ENCODE peak calls at places on chromosomes 2 and 18, in six cellular contexts. U is pancreas, H is neural progenitor cell, L is heart left ventricle, X is body of pancreas, M is psoas muscle. E is an unnamed sample. For H3K4me1, the result is how much of the 10 kb centered on the place peaks cover.

GRCh38 chr2:120939595-120940318 is 204.1 kb downstream of the GLI2 start:
- DNase-seq in U (no peak), H (no peak), L (no peak), X (no peak), M (no peak), E (no peak)

GRCh38 chr2:12727085-12727484 is 10.3 kb downstream of the TRIB2 start:
- DNase-seq in U (no peak), H (no peak), L (no peak), X (no peak), M (no peak), E (no peak)

GRCh38 chr2:226478121-226478809 is 321.4 kb downstream of the IRS1 start:
- DNase-seq in U (peak), H (peak), L (peak), X (peak), M (peak), E (no peak)

GRCh38 chr2:179262077-179262660 is 2.5 kb downstream of the SESTD1 start:
- DNase-seq in U (no peak), H (no peak), L (no peak), X (no peak), M (no peak), E (no peak)

GRCh38 chr2:1639086-1639858 is 105.0 kb downstream of the PXDN start:
- DNase-seq in U (no peak), H (no peak), L (no peak), X (no peak), M (peak), E (no peak)

GRCh38 chr2:24842081-24843050 is 49.1 kb downstream of the CENPO start:
- DNase-seq in U (no peak), H (no peak), L (no peak), X (no peak), M (no peak), E (no peak)

GRCh38 chr2:237196866-237197618 is 111.4 kb downstream of the COPS8 start:
- DNase-seq in U (no peak), H (no peak), L (no peak), X (no peak), M (no peak), E (no peak)

GRCh38 chr2:10326707-10327594 is 24.2 kb downstream of the HPCAL1 start:
- DNase-seq in U (no peak), H (no peak), L (peak), X (no peak), M (peak), E (no peak)

GRCh38 chr2:172600644-172601043 is 44.8 kb downstream of the PDK1 start:
- DNase-seq in U (no peak), H (no peak), L (no peak), X (no peak), M (no peak), E (no peak)

GRCh38 chr18:65221736-65222135 is 529.1 kb upstream of the CDH7 start:
- DNase-seq in U (no peak), H (no peak), L (no peak), X (no peak), M (no peak), E (no peak)

GRCh38 chr2:177051278-177051677 is 161.3 kb upstream of the HNRNPA3 start:
- DNase-seq in U (no peak), H (no peak), L (no peak), X (no peak), M (no peak), E (no peak)

GRCh38 chr2:53127061-53127650 is 640.4 kb upstream of the CHAC2 start:
- DNase-seq in U (no peak), H (no peak), L (no peak), X (no peak), M (no peak), E (peak)

GRCh38 chr2:108023776-108024175 is 37.5 kb downstream of the SLC5A7 start:
- DNase-seq in U (no peak), H (no peak), L (no peak), X (no peak), M (no peak), E (no peak)

GRCh38 chr2:196481323-196481695 is 158.2 kb upstream of the CCDC150 start:
- DNase-seq in U (no peak), H (no peak), L (no peak), X (no peak), M (no peak), E (no peak)

GRCh38 chr2:30110773-30111172 is 36.0 kb upstream of the YPEL5 start:
- DNase-seq in U (no peak), H (no peak), L (no peak), X (no peak), M (no peak), E (no peak)

DNA sequence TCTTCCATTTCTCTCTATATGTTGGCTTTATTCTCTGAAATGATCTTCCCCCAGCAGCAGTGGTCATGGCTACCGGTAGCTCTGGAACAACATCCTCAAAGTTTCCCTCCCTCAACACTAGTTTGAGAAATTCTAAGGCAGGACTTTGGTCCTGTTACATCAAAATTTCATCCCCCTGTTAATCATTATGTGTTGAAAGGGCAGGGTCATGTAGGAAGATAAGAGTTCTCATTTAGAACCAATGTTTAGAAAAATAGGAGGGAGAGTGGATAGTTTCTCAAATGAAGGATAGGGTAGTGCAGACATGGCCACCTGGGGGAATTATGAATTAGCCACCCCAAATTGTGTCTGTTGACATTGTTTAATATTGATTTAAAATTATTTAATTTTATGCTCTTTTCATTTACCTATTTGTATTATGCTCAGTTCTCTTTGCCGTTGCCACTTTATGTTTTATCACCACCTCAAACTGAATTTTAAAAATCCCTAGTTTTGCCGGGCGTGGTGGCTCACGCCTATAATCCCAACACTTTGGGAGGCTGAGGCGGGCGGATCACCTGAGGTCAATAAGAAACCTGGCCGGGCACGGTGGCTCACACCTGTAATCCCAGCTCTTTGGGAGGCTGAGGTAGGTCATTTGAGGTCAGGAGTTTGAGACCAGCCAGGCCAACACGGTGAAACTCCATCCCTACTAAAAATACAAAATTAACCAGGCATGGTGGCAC is 22.3 kb downstream of the EML4 start:
- DNase-seq in U (no peak), H (no peak), L (no peak), X (peak), M (no peak), E (no peak)
- H3K4me1 ChIP-seq in U (half or more), H (under half), L (under half), X (half or more), M (under half), E (half or more)

DNA sequence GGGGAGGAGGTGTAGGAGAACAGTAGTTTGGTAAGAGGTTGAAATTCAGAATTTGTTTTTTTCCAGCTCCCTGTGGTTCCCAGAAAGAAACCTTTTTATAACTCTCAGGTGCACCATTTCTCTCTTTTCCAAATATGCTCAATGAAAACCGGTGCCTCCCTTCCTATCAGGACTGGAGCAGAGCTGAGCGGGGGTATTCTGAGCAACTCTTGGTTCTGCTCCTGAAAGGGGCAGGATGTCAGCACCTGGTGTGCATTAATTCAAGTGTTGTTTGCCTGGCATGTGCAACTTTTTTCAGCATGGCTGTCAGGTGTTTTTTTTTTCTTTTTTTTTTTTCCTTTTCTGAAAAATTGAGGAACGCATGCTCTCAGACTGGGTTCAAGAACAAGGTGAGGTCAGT is 74.1 kb downstream of the MAPK4 start:
- DNase-seq in U (no peak), H (no peak), L (no peak), X (no peak), M (no peak), E (no peak)
- TF ChIP-seq CTCF in U (no peak), H (no peak), L (no peak), X (no peak), M (no peak), E (no peak)

GRCh38 chr2:42296226-42296625 is 64.8 kb downstream of the COX7A2L start:
- DNase-seq in U (no peak), H (no peak), L (no peak), X (no peak), M (no peak), E (no peak)

GRCh38 chr2:42298132-42298531 is 62.9 kb downstream of the COX7A2L start:
- DNase-seq in U (no peak), H (no peak), L (no peak), X (no peak), M (no peak), E (no peak)

GRCh38 chr2:42300527-42300926 is 60.5 kb downstream of the COX7A2L start:
- DNase-seq in U (no peak), H (no peak), L (no peak), X (no peak), M (no peak), E (no peak)

GRCh38 chr2:42297322-42297936 is 63.6 kb downstream of the COX7A2L start:
- DNase-seq in U (no peak), H (no peak), L (no peak), X (no peak), M (no peak), E (no peak)

DNA sequence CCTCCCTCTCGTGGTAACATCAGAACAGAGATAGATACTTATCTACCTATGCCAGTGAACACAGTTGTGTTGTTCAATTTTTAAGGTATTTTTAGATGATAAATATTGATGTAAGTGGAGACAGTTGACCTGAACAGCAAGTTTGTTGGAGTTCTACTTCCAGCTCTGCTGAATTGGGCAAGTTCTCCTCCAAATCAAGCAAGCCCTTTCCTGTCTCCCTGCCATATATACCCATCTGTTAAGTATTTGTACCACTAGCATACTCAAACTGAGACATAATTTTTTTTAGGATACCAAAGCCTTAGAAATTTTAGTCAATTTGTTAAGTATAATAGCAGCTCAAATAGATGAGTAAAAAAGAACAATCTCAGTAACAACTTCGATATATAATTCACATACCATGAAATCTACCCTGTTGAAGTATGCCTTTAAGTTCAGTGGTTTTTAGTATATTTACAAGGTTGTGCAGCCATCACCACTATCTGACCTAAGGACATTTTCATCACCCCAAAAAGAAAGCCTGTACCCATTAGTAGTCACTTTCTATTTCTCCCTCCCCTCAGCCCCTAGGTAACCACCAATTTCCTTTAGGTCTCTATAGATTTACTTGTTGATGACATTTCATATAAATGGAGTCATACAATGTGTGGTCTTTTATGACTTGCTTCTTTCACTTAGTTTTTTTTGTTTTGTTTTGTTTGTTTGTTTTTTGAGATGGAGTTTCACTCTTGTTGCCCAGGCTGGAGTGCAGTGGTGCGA is 61.8 kb downstream of the COX7A2L start:
- DNase-seq in U (no peak), H (no peak), L (no peak), X (no peak), M (no peak), E (no peak)
- H3K4me3 ChIP-seq in U (no peak), H (no peak), L (no peak), X (no peak), M (no peak), E (no peak)

DNA sequence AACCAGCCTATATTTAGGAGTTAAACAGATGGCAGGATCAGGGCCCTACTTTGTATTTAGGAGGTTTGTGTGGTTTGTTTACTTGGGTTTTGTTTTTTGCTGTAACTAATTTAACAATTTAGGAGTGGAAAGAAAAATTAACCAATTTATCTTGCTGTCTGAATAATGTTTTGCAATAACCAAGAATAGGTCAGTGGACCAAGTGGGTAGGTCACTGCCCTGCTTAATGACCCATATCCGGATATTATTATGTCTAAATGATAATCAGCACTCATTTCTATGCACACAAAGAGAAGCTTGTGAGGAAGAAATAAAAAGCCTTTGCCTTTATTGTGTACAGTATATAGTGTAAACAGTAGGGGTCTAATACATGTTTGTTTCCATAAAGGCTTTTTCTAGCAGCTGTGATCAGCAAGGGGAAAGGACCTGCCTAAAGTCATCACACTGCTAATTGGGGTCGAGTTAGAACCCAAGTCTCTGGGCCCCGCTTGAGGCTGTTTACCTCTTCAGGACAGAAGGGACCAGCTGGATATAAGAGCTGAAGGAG is 76.6 kb downstream of the TGOLN2 start:
- DNase-seq in U (no peak), H (no peak), L (no peak), X (no peak), M (no peak), E (no peak)
- H3K4me1 ChIP-seq in U (under half), H (half or more), L (half or more), X (under half), M (under half), E (under half)

DNA sequence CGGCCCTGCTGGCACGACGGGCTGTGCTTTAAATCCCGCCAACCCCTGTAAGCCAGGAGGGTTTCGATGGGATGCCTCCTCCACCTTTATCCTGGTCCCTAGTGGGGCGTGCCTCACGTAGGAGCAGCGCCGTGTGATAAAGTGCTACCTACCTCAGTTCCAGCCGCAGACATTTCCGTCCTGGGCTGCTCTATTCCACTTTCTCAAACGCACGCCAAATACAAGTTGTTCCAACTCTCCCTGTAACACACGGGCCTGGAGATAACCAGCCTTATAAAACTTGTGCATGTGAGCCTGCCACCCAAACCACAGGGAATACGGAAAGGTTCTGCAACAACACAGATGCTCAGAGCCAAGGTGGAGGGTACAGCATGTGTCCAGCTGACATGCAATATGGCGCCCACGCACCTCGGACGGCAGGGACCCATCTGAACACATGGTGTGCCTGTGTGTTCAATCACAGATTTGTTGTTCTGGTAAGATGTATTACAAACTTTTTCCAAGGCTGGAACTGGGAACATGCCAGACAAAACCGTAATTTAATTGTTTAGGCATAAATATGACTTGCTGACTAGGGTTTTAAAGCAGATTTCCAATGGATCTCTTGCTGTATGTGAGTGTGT is 47.7 kb downstream of the ZNF516 start:
- DNase-seq in U (no peak), H (no peak), L (peak), X (no peak), M (no peak), E (no peak)
- TF ChIP-seq CTCF in U (no peak), H (no peak), L (no peak), X (no peak), M (no peak), E (no peak)

GRCh38 chr2:69796199-69796598 is 33.3 kb upstream of the GMCL1 start:
- DNase-seq in U (no peak), H (no peak), L (no peak), X (no peak), M (no peak), E (no peak)

GRCh38 chr2:69798909-69799526 is 30.4 kb upstream of the GMCL1 start:
- DNase-seq in U (no peak), H (peak), L (no peak), X (no peak), M (no peak), E (no peak)

GRCh38 chr2:69797235-69797634 is 32.2 kb upstream of the GMCL1 start:
- DNase-seq in U (no peak), H (no peak), L (no peak), X (no peak), M (no peak), E (no peak)

GRCh38 chr2:69797836-69798465 is 31.5 kb upstream of the GMCL1 start:
- DNase-seq in U (no peak), H (no peak), L (no peak), X (no peak), M (no peak), E (no peak)

GRCh38 chr2:69798466-69798908 is 31.0 kb upstream of the GMCL1 start:
- DNase-seq in U (no peak), H (no peak), L (no peak), X (no peak), M (peak), E (no peak)
- H3K4me3 ChIP-seq in U (no peak), H (no peak), L (no peak), X (no peak), M (peak), E (no peak)

DNA sequence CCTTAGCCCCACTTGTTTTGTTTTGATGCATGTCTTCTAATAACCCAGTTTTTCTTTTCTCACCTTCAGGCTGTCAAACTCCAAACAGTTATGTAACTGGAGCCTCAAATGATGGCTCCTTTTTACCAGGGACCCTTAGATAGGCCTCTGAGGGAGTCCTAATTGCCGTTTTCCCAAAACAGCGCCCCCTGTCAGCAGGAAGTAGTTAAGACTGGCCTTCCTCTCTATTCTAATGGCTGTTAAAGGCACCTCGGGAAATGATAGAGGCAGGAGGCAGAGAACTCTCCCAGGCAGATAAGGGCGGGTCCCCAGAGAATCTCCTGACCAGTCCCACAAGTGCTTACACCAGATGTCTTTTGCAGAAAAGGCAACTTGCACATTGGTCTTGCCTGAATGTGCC is 123.2 kb downstream of the KCNS3 start:
- DNase-seq in U (no peak), H (peak), L (no peak), X (no peak), M (no peak), E (no peak)
- H3K4me1 ChIP-seq in U (under half), H (under half), L (under half), X (under half), M (under half), E (under half)

GRCh38 chr2:143900006-143900405 is 619.9 kb downstream of the ZEB2 start:
- DNase-seq in U (no peak), H (no peak), L (no peak), X (no peak), M (no peak), E (no peak)

GRCh38 chr2:143903172-143903856 is 616.6 kb downstream of the ZEB2 start:
- DNase-seq in U (no peak), H (no peak), L (no peak), X (no peak), M (no peak), E (no peak)

GRCh38 chr2:143906850-143907249 is 613.1 kb downstream of the ZEB2 start:
- DNase-seq in U (no peak), H (peak), L (no peak), X (no peak), M (no peak), E (no peak)

GRCh38 chr2:143905587-143905986 is 614.3 kb downstream of the ZEB2 start:
- DNase-seq in U (no peak), H (no peak), L (no peak), X (no peak), M (no peak), E (no peak)

GRCh38 chr2:143901185-143901842 is 618.6 kb downstream of the ZEB2 start:
- DNase-seq in U (no peak), H (no peak), L (no peak), X (no peak), M (no peak), E (no peak)
- TF ChIP-seq CTCF in U (no peak), H (no peak), L (no peak), X (no peak), M (no peak), E (no peak)

GRCh38 chr2:37230581-37230980 is 815 bp downstream of the CEBPZ start:
- DNase-seq in U (no peak), H (peak), L (no peak), X (no peak), M (no peak), E (no peak)
- H3K4me3 ChIP-seq in U (peak), H (peak), L (peak), X (peak), M (peak), E (peak)